ENCODE peak calls at places on chromosome 16, in four cellular contexts. One of them, this sample, is unnamed.

GRCh38 chr16:8959921-8960787 is 3.6 kb downstream of the USP7 start:
- DNase-seq in ascending aorta: no peak
- DNase-seq in MM.1S: peak; percentile 63
- DNase-seq in gastrocnemius medialis: no peak
- DNase-seq in this sample: no peak

GRCh38 chr16:78405833-78406232 is 306.4 kb downstream of the WWOX start:
- DNase-seq in MM.1S: no peak
- DNase-seq in ascending aorta: no peak
- DNase-seq in gastrocnemius medialis: no peak
- DNase-seq in this sample: no peak

GRCh38 chr16:9124908-9125584 is 33.6 kb downstream of the HAPSTR1 start:
- DNase-seq in ascending aorta: peak; percentile 57
- DNase-seq in gastrocnemius medialis: no peak
- DNase-seq in MM.1S: no peak
- DNase-seq in this sample: no peak

GRCh38 chr16:27811881-27812280 is 251.6 kb downstream of the GSG1L start:
- DNase-seq in MM.1S: no peak
- DNase-seq in gastrocnemius medialis: no peak
- DNase-seq in ascending aorta: peak; percentile 11
- DNase-seq in this sample: no peak

GRCh38 chr16:21590791-21591190 is 8.6 kb upstream of the METTL9 start:
- DNase-seq in MM.1S: no peak
- DNase-seq in ascending aorta: no peak
- DNase-seq in gastrocnemius medialis: no peak
- DNase-seq in this sample: no peak

GRCh38 chr16:1914084-1914608 is 4.1 kb downstream of the HS3ST6 start:
- DNase-seq in ascending aorta: no peak
- DNase-seq in gastrocnemius medialis: no peak
- DNase-seq in MM.1S: no peak
- DNase-seq in this sample: no peak

GRCh38 chr16:8950580-8951077 is 13.1 kb downstream of the USP7 start:
- DNase-seq in MM.1S: no peak
- DNase-seq in gastrocnemius medialis: peak; percentile 49
- DNase-seq in ascending aorta: no peak
- DNase-seq in this sample: no peak

GRCh38 chr16:54171855-54172537 is 114.6 kb downstream of the IRX3 start:
- DNase-seq in ascending aorta: no peak
- DNase-seq in gastrocnemius medialis: no peak
- DNase-seq in MM.1S: no peak
- DNase-seq in this sample: no peak

GRCh38 chr16:30866031-30866430 is 27.8 kb downstream of the BCL7C start:
- DNase-seq in gastrocnemius medialis: no peak
- DNase-seq in ascending aorta: no peak
- DNase-seq in MM.1S: no peak
- DNase-seq in this sample: no peak

GRCh38 chr16:878071-878784 is 77.7 kb upstream of the GNG13 start:
- DNase-seq in MM.1S: peak; percentile 33
- DNase-seq in ascending aorta: no peak
- DNase-seq in gastrocnemius medialis: no peak
- DNase-seq in this sample: no peak

GRCh38 chr16:4330277-4330882 is 14.5 kb downstream of the GLIS2 start:
- DNase-seq in MM.1S: peak; percentile 61
- DNase-seq in ascending aorta: peak; percentile 91
- DNase-seq in gastrocnemius medialis: peak; percentile 59
- DNase-seq in this sample: peak; percentile 74

GRCh38 chr16:20611975-20612471 is 35.9 kb upstream of the ACSM2B start:
- DNase-seq in gastrocnemius medialis: no peak
- DNase-seq in MM.1S: no peak
- DNase-seq in ascending aorta: peak; percentile 87
- DNase-seq in this sample: no peak

GRCh38 chr16:88747588-88748301 is 37.3 kb downstream of the PIEZO1 start:
- DNase-seq in ascending aorta: no peak
- DNase-seq in gastrocnemius medialis: no peak
- DNase-seq in MM.1S: peak; percentile 27
- DNase-seq in this sample: no peak

GRCh38 chr16:11781773-11782172 is 15.3 kb downstream of the ZC3H7A start:
- DNase-seq in MM.1S: no peak
- DNase-seq in gastrocnemius medialis: no peak
- DNase-seq in ascending aorta: no peak
- DNase-seq in this sample: no peak

GRCh38 chr16:27364493-27365141 is 37.4 kb upstream of the IL21R start:
- DNase-seq in ascending aorta: no peak
- DNase-seq in MM.1S: no peak
- DNase-seq in gastrocnemius medialis: no peak
- DNase-seq in this sample: no peak

GRCh38 chr16:80682435-80683070 is 121.8 kb downstream of the CDYL2 start:
- DNase-seq in gastrocnemius medialis: no peak
- DNase-seq in MM.1S: no peak
- DNase-seq in ascending aorta: no peak
- DNase-seq in this sample: no peak

GRCh38 chr16:69939821-69940585 is 11.1 kb upstream of the CLEC18A start:
- DNase-seq in MM.1S: no peak
- DNase-seq in ascending aorta: no peak
- DNase-seq in gastrocnemius medialis: no peak
- DNase-seq in this sample: peak; percentile 3

GRCh38 chr16:84565669-84566495 is 52.0 kb downstream of the COTL1 start:
- DNase-seq in ascending aorta: no peak
- DNase-seq in gastrocnemius medialis: no peak
- DNase-seq in MM.1S: no peak
- DNase-seq in this sample: no peak

GRCh38 chr16:22687031-22687530 is 126.9 kb upstream of the HS3ST2 start:
- DNase-seq in MM.1S: no peak
- DNase-seq in gastrocnemius medialis: no peak
- DNase-seq in ascending aorta: no peak
- DNase-seq in this sample: no peak

GRCh38 chr16:21117567-21117966 is 33.1 kb downstream of the DNAH3 start:
- DNase-seq in MM.1S: no peak
- DNase-seq in ascending aorta: no peak
- DNase-seq in gastrocnemius medialis: no peak
- DNase-seq in this sample: no peak

GRCh38 chr16:935684-936083 is 35.1 kb downstream of the LMF1 start:
- DNase-seq in ascending aorta: no peak
- DNase-seq in MM.1S: no peak
- DNase-seq in gastrocnemius medialis: no peak
- DNase-seq in this sample: no peak

GRCh38 chr16:54177857-54178490 is 108.6 kb downstream of the IRX3 start:
- DNase-seq in ascending aorta: no peak
- DNase-seq in MM.1S: no peak
- DNase-seq in gastrocnemius medialis: no peak
- DNase-seq in this sample: no peak

GRCh38 chr16:82603784-82604411 is 22.9 kb upstream of the CDH13 start:
- DNase-seq in MM.1S: no peak
- DNase-seq in ascending aorta: peak; percentile 80
- DNase-seq in gastrocnemius medialis: peak; percentile 41
- DNase-seq in this sample: no peak

GRCh38 chr16:70665806-70666735 is 19.7 kb downstream of the IL34 start:
- DNase-seq in MM.1S: no peak
- DNase-seq in gastrocnemius medialis: no peak
- DNase-seq in ascending aorta: peak; percentile 47
- DNase-seq in this sample: no peak

GRCh38 chr16:50831751-50832150 is 89.9 kb downstream of the CYLD start:
- DNase-seq in gastrocnemius medialis: no peak
- DNase-seq in MM.1S: no peak
- DNase-seq in ascending aorta: peak; percentile 22
- DNase-seq in this sample: no peak

GRCh38 chr16:77761204-77761603 is 27.2 kb upstream of the VAT1L start:
- DNase-seq in gastrocnemius medialis: no peak
- DNase-seq in ascending aorta: no peak
- DNase-seq in MM.1S: no peak
- DNase-seq in this sample: no peak

GRCh38 chr16:71472041-71472440 is 10.0 kb upstream of the ZNF23 start:
- DNase-seq in ascending aorta: no peak
- DNase-seq in MM.1S: no peak
- DNase-seq in gastrocnemius medialis: no peak
- DNase-seq in this sample: no peak

GRCh38 chr16:88415381-88416323 is 32.9 kb downstream of the ZNF469 start:
- DNase-seq in ascending aorta: no peak
- DNase-seq in gastrocnemius medialis: no peak
- DNase-seq in MM.1S: no peak
- DNase-seq in this sample: no peak

GRCh38 chr16:59886021-59886420 is 1151.9 kb upstream of the GOT2 start:
- DNase-seq in MM.1S: no peak
- DNase-seq in gastrocnemius medialis: peak; percentile 2
- DNase-seq in ascending aorta: no peak
- DNase-seq in this sample: peak; percentile 78

GRCh38 chr16:53664724-53665345 is 38.8 kb downstream of the RPGRIP1L start:
- DNase-seq in ascending aorta: no peak
- DNase-seq in gastrocnemius medialis: no peak
- DNase-seq in MM.1S: no peak
- DNase-seq in this sample: no peak

GRCh38 chr16:15031179-15031578 is 24.7 kb downstream of the NTAN1 start:
- DNase-seq in ascending aorta: peak; percentile 61
- DNase-seq in gastrocnemius medialis: no peak
- DNase-seq in MM.1S: no peak
- DNase-seq in this sample: no peak

GRCh38 chr16:84284168-84284722 is 10.4 kb upstream of the WFDC1 start:
- DNase-seq in ascending aorta: peak; percentile 67
- DNase-seq in gastrocnemius medialis: peak; percentile 7
- DNase-seq in MM.1S: no peak
- DNase-seq in this sample: peak; percentile 71

GRCh38 chr16:71780521-71781089 is 28.0 kb downstream of the AP1G1 start:
- DNase-seq in gastrocnemius medialis: no peak
- DNase-seq in ascending aorta: no peak
- DNase-seq in MM.1S: no peak
- DNase-seq in this sample: no peak

GRCh38 chr16:66328282-66328681 is 38.2 kb upstream of the CDH5 start:
- DNase-seq in MM.1S: no peak
- DNase-seq in gastrocnemius medialis: no peak
- DNase-seq in ascending aorta: no peak
- DNase-seq in this sample: no peak

GRCh38 chr16:66322174-66322573 is 44.3 kb upstream of the CDH5 start:
- DNase-seq in ascending aorta: no peak
- DNase-seq in gastrocnemius medialis: no peak
- DNase-seq in MM.1S: no peak
- DNase-seq in this sample: no peak

GRCh38 chr16:66326995-66327513 is 39.4 kb upstream of the CDH5 start:
- DNase-seq in MM.1S: no peak
- DNase-seq in ascending aorta: no peak
- DNase-seq in gastrocnemius medialis: no peak
- DNase-seq in this sample: no peak

GRCh38 chr16:66325977-66326376 is 40.5 kb upstream of the CDH5 start:
- DNase-seq in gastrocnemius medialis: no peak
- DNase-seq in MM.1S: no peak
- DNase-seq in ascending aorta: no peak
- DNase-seq in this sample: no peak

DNA sequence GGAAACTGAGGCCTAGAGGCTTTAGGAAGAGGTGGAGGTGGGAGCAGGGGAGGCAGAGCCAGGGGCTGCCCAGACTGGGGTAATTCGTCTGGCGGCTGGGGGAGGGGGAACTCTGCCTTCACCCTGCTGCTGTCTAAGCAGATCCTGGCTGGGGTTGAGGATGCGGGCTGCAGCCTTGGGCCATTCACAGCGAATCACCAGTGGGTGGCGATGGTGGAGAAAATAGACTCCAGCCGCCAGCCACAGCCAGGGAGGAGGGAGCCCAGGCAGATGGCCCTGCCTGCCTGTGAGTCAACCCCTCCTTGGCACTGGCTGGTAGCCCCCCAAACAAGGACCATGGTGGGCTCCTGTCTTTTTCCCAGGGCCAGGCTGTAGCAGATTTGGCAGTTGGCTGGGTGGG is 41.7 kb upstream of the CDH5 start:
- DNase-seq in gastrocnemius medialis: no peak
- DNase-seq in ascending aorta: no peak
- DNase-seq in MM.1S: no peak
- DNase-seq in this sample: no peak
- TF ChIP-seq CTCF in gastrocnemius medialis: no peak
- TF ChIP-seq CTCF in ascending aorta: no peak
- TF ChIP-seq CTCF in MM.1S: no peak
- TF ChIP-seq CTCF in this sample: no peak

GRCh38 chr16:57667069-57667525 is 1.0 kb upstream of the ADGRG3 start:
- DNase-seq in gastrocnemius medialis: no peak
- DNase-seq in MM.1S: no peak
- DNase-seq in ascending aorta: no peak
- DNase-seq in this sample: no peak

GRCh38 chr16:57664662-57665025 is 3.5 kb upstream of the ADGRG3 start:
- DNase-seq in MM.1S: no peak
- DNase-seq in ascending aorta: no peak
- DNase-seq in gastrocnemius medialis: no peak
- DNase-seq in this sample: no peak

GRCh38 chr16:57666353-57667068 is 1.6 kb upstream of the ADGRG3 start:
- DNase-seq in gastrocnemius medialis: no peak
- DNase-seq in ascending aorta: no peak
- DNase-seq in MM.1S: no peak
- DNase-seq in this sample: no peak

GRCh38 chr16:57663917-57664661 is 4.0 kb upstream of the ADGRG3 start:
- DNase-seq in gastrocnemius medialis: no peak
- DNase-seq in ascending aorta: no peak
- DNase-seq in MM.1S: no peak
- DNase-seq in this sample: no peak

GRCh38 chr16:57665541-57665940 is 2.6 kb upstream of the ADGRG3 start:
- DNase-seq in MM.1S: no peak
- DNase-seq in gastrocnemius medialis: no peak
- DNase-seq in ascending aorta: no peak
- DNase-seq in this sample: no peak
- H3K27ac ChIP-seq in MM.1S: no peak overlapping the region
- H3K27ac ChIP-seq in gastrocnemius medialis: no peak overlapping the region
- H3K27ac ChIP-seq in ascending aorta: no peak overlapping the region
- H3K27ac ChIP-seq in this sample: no peak overlapping the region

GRCh38 chr16:68469728-68470460 is 21.6 kb upstream of the SMPD3 start:
- DNase-seq in ascending aorta: no peak
- DNase-seq in gastrocnemius medialis: no peak
- DNase-seq in MM.1S: peak; percentile 69
- DNase-seq in this sample: no peak
- H3K4me3 ChIP-seq in ascending aorta: peak overlapping the region; percentile 2
- H3K4me3 ChIP-seq in gastrocnemius medialis: peak overlapping the region; percentile 15
- H3K4me3 ChIP-seq in MM.1S: peak overlapping the region; percentile 67
- H3K4me3 ChIP-seq in this sample: peak overlapping the region; percentile 5

DNA sequence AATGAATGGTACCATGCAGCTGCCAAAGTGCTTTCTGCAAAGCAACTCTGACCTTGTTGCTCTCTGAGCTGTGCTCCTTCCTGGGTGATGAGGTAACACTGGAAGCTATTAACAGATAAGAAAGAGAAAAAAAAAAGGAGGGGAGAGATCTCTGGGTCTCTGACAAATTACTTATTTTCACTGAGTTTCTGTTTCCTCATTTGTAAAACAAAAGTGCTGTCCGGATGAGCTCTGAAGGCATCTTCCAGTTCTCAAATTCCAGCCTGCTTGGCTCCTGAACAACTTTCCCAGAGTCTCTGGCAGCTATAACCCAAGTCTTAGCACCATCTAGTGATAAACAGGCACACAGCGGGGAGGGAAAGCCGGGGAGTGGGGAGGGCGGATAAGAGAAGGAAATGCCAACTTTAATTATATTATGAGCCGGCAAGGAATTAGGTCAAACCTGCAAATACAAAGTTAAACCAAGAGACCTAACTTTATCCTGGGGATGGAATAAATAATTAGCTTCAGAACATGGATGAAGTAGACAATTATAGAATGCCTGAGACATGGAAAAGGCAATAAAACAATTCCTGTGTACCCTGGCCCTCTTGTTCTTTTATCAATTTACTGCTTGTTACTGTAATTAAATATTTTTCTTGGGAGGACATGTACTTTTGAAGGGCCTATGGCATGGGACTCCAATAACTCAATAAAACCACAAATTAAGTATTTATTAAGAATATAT is 61.3 kb upstream of the KIFC3 start:
- DNase-seq in MM.1S: peak; percentile 35
- DNase-seq in gastrocnemius medialis: peak; percentile 38
- DNase-seq in ascending aorta: peak; percentile 81
- DNase-seq in this sample: peak; percentile 35
- TF ChIP-seq CTCF in MM.1S: peak; percentile 66
- TF ChIP-seq CTCF in gastrocnemius medialis: peak; percentile 75
- TF ChIP-seq CTCF in ascending aorta: peak; percentile 77
- TF ChIP-seq CTCF in this sample: peak; percentile 67

GRCh38 chr16:49699718-49700117 is 156.2 kb downstream of the ZNF423 start:
- DNase-seq in gastrocnemius medialis: no peak
- DNase-seq in MM.1S: no peak
- DNase-seq in ascending aorta: no peak
- DNase-seq in this sample: no peak
- H3K27ac ChIP-seq in gastrocnemius medialis: peak overlapping the region; percentile 41
- H3K27ac ChIP-seq in MM.1S: no peak overlapping the region
- H3K27ac ChIP-seq in ascending aorta: peak overlapping the region; percentile 88
- H3K27ac ChIP-seq in this sample: peak overlapping the region; percentile 88

This sample was measured in tibial nerve.